ENCODE peak calls at places on chromosomes 16 and 17, in seven cellular contexts. C is transverse colon, F is prostate gland, U is SK-N-SH, B is Panc1, H is GM23338, J is suprapubic skin. G is an unnamed sample.

GRCh38 chr17:29825604-29826003 is 104.4 kb downstream of the SSH2 start:
- DNase-seq in C (peak), F (no peak), U (no peak), B (no peak), H (no peak), J (no peak), G (no peak)

GRCh38 chr16:70701998-70702397 is 16.1 kb upstream of the MTSS2 start:
- DNase-seq in C (no peak), F (no peak), U (no peak), B (no peak), H (no peak), J (no peak), G (no peak)

GRCh38 chr17:5676012-5676411 is 91.7 kb upstream of the NLRP1 start:
- DNase-seq in C (no peak), F (no peak), U (no peak), B (no peak), H (no peak), J (no peak), G (no peak)

GRCh38 chr16:79618712-79619050 is 18.1 kb upstream of the MAF start:
- DNase-seq in C (no peak), F (no peak), U (no peak), B (no peak), H (no peak), J (no peak), G (no peak)

GRCh38 chr17:20158580-20158979 is 149.4 kb downstream of the SPECC1 start:
- DNase-seq in C (no peak), F (no peak), U (no peak), B (no peak), H (no peak), J (no peak), G (no peak)

GRCh38 chr16:87685766-87686165 is 80.0 kb downstream of the KLHDC4 start:
- DNase-seq in C (no peak), F (no peak), U (no peak), B (no peak), H (no peak), J (no peak), G (no peak)

GRCh38 chr17:16814439-16814838 is 124.4 kb downstream of the CCDC144A start:
- DNase-seq in C (no peak), F (no peak), U (no peak), B (no peak), H (no peak), J (no peak), G (no peak)

GRCh38 chr16:11759997-11760396 is 17.3 kb upstream of the TXNDC11 start:
- DNase-seq in C (no peak), F (no peak), U (no peak), B (no peak), H (no peak), J (no peak), G (no peak)

GRCh38 chr16:48498761-48499600 is 111.0 kb downstream of the N4BP1 start:
- DNase-seq in C (peak), F (peak), U (no peak), B (no peak), H (peak), J (no peak), G (peak)

GRCh38 chr16:89257757-89258465 is 40.4 kb downstream of the ZNF778 start:
- DNase-seq in C (no peak), F (no peak), U (peak), B (no peak), H (no peak), J (no peak), G (no peak)

GRCh38 chr17:59800530-59800942 is 92.2 kb downstream of the TUBD1 start:
- DNase-seq in C (no peak), F (no peak), U (no peak), B (no peak), H (no peak), J (no peak), G (no peak)

GRCh38 chr16:22356930-22357634 is 17.3 kb downstream of the CDR2 start:
- DNase-seq in C (no peak), F (no peak), U (no peak), B (no peak), H (no peak), J (no peak), G (no peak)

GRCh38 chr16:3170440-3171180 is 17.4 kb upstream of the OR1F1 start:
- DNase-seq in C (no peak), F (no peak), U (no peak), B (no peak), H (peak), J (no peak), G (no peak)

GRCh38 chr17:32112416-32112815 is 29.9 kb upstream of the RHOT1 start:
- DNase-seq in C (no peak), F (no peak), U (no peak), B (no peak), H (no peak), J (no peak), G (no peak)

GRCh38 chr16:50879873-50880695 is 138.2 kb downstream of the CYLD start:
- DNase-seq in C (no peak), F (no peak), U (no peak), B (no peak), H (peak), J (no peak), G (no peak)

GRCh38 chr17:9350083-9350482 is 225.5 kb downstream of the STX8 start:
- DNase-seq in C (no peak), F (no peak), U (no peak), B (peak), H (no peak), J (no peak), G (no peak)

GRCh38 chr16:49382916-49383315 is 9.3 kb downstream of the C16orf78 start:
- DNase-seq in C (peak), F (no peak), U (no peak), B (no peak), H (peak), J (no peak), G (no peak)

GRCh38 chr16:49986351-49987124 is 38.5 kb upstream of the CNEP1R1 start:
- DNase-seq in C (no peak), F (no peak), U (peak), B (no peak), H (peak), J (no peak), G (peak)

GRCh38 chr16:3007059-3007956 is 5.4 kb upstream of the CLDN9 start:
- DNase-seq in C (peak), F (no peak), U (no peak), B (no peak), H (peak), J (no peak), G (no peak)

GRCh38 chr17:5822281-5823060 is 238.2 kb upstream of the NLRP1 start:
- DNase-seq in C (no peak), F (no peak), U (no peak), B (no peak), H (no peak), J (no peak), G (no peak)

GRCh38 chr17:4162775-4163498 is 19.9 kb downstream of the CYB5D2 start:
- DNase-seq in C (no peak), F (no peak), U (no peak), B (no peak), H (no peak), J (no peak), G (no peak)

GRCh38 chr17:31830971-31831755 is 27.9 kb downstream of the COPRS start:
- DNase-seq in C (no peak), F (no peak), U (no peak), B (no peak), H (no peak), J (no peak), G (no peak)

GRCh38 chr16:13056607-13057006 is 155.2 kb downstream of the SHISA9 start:
- DNase-seq in C (no peak), F (no peak), U (no peak), B (no peak), H (no peak), J (no peak), G (no peak)

GRCh38 chr17:17468217-17469010 is 8.4 kb upstream of the MED9 start:
- DNase-seq in C (no peak), F (no peak), U (no peak), B (no peak), H (no peak), J (no peak), G (no peak)

GRCh38 chr17:76473541-76473985 is 6.2 kb downstream of the AANAT start:
- DNase-seq in C (no peak), F (no peak), U (peak), B (no peak), H (peak), J (no peak), G (no peak)

GRCh38 chr17:77126519-77126918 is 14.2 kb upstream of the SEC14L1 start:
- DNase-seq in C (peak), F (no peak), U (no peak), B (no peak), H (no peak), J (peak), G (peak)

GRCh38 chr16:17258077-17258599 is 212.6 kb downstream of the XYLT1 start:
- DNase-seq in C (no peak), F (no peak), U (no peak), B (no peak), H (no peak), J (no peak), G (no peak)

GRCh38 chr16:48126801-48127644 is 28.8 kb downstream of the ABCC12 start:
- DNase-seq in C (no peak), F (peak), U (no peak), B (peak), H (no peak), J (no peak), G (peak)

GRCh38 chr16:71542377-71542776 is 16.2 kb downstream of the CHST4 start:
- DNase-seq in C (peak), F (no peak), U (peak), B (peak), H (peak), J (no peak), G (peak)

GRCh38 chr16:23642246-23642774 is 1.0 kb downstream of the DCTN5 start:
- DNase-seq in C (no peak), F (no peak), U (no peak), B (no peak), H (no peak), J (no peak), G (peak)

GRCh38 chr16:23640669-23640958 is 496 bp downstream of the PALB2 start:
- DNase-seq in C (no peak), F (no peak), U (peak), B (no peak), H (peak), J (no peak), G (no peak)

GRCh38 chr16:23635958-23636357 is 5.2 kb downstream of the PALB2 start:
- DNase-seq in C (no peak), F (no peak), U (no peak), B (no peak), H (no peak), J (no peak), G (no peak)

GRCh38 chr16:23640959-23641765 is at the start of the genes DCTN5 and PALB2:
- DNase-seq in C (peak), F (peak), U (peak), B (peak), H (peak), J (peak), G (peak)
- TF ChIP-seq POLR2AphosphoS5 in C (peak), F (peak), U (peak), B (peak), H (peak), J (peak), G (peak)

GRCh38 chr17:12398636-12399035 is 267.1 kb upstream of the MYOCD start:
- DNase-seq in C (no peak), F (no peak), U (no peak), B (no peak), H (no peak), J (no peak), G (no peak)
- TF ChIP-seq POLR2AphosphoS5 in C (peak), F (no peak), U (no peak), B (no peak), H (no peak), J (no peak), G (no peak)

GRCh38 chr17:78904371-78904770 is 1.4 kb upstream of the CEP295NL start:
- DNase-seq in C (no peak), F (no peak), U (no peak), B (no peak), H (no peak), J (no peak), G (no peak)
- TF ChIP-seq POLR2AphosphoS5 in C (no peak), F (no peak), U (no peak), B (no peak), H (no peak), J (no peak), G (no peak)

DNA sequence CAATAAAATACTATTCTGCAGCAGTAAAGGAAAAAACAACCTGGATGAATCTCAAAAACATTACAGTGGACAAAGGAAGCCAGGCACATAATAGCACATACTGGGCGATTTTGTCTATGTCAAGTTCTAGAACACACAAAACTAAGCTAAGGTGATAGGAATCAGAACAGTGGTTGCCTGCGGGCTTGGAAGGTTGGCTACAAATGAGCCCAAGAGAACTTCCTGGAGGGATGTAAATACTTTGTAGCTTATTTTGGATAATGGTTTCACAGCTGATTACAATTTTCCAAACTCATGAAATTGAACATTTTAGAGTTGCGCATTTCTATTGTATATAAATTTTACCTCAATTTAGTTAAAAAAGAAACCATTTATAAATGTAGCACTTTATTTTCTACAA is 67.6 kb upstream of the CES5A start:
- DNase-seq in C (no peak), F (no peak), U (no peak), B (no peak), H (no peak), J (no peak), G (no peak)
- TF ChIP-seq POLR2AphosphoS5 in C (no peak), F (no peak), U (no peak), B (no peak), H (no peak), J (no peak), G (no peak)

GRCh38 chr17:82245144-82246039 is 16.6 kb downstream of the SLC16A3 start:
- DNase-seq in C (no peak), F (no peak), U (no peak), B (no peak), H (no peak), J (no peak), G (no peak)
- TF ChIP-seq POLR2AphosphoS5 in C (no peak), F (peak), U (no peak), B (peak), H (no peak), J (no peak), G (no peak)

DNA sequence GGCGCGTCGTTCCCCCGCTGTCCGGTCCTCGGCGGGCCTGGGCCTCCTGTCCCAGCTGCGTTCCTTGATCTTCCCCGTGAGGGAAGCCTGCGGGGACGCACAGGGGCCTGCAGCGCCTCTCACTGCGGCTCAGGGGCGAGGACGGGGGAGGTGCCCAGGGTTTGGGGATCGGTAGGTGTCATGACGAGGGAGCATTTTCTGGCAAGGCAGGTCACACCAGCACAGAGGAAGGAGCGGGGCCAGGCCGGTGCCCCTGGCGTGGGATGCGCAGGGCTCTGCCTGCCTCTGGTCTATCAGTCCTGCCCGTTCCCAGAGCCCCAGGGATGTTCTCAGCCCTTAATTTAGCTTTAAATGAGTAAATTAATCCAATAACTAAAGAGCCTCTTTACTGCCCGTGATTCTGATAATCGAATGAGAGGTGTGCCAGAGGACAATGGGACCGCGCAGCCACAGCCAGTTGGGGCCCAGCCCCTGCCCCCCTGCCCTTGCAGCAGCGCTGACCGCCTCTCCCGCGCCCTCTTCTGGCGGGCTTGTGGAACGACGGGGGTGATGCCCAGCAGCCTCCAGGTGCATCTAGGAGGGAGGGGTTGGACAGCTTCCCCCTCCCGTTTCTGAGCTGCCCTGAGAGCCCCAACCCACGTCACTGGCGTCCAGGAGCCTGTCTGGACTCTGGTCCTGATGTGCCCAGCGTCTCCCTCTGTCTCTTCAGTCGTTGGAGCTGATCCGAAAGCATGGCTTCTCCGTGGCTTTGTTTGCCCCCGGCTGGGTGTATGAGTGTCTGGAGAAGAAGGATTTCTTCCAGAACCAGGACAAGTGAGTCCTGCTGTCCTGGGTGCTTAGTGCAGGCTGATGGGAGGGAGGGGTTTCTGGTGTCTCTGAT is 7.9 kb downstream of the ENGASE start:
- DNase-seq in C (peak), F (no peak), U (peak), B (no peak), H (peak), J (no peak), G (peak)
- TF ChIP-seq POLR2AphosphoS5 in C (no peak), F (no peak), U (no peak), B (no peak), H (no peak), J (no peak), G (no peak)

GRCh38 chr17:39578272-39578671 is 29.4 kb downstream of the NEUROD2 start:
- DNase-seq in C (no peak), F (no peak), U (no peak), B (no peak), H (no peak), J (no peak), G (no peak)

GRCh38 chr17:39576187-39576586 is 31.5 kb downstream of the NEUROD2 start:
- DNase-seq in C (no peak), F (no peak), U (peak), B (no peak), H (peak), J (no peak), G (no peak)

GRCh38 chr17:39579318-39580081 is 28.2 kb downstream of the NEUROD2 start:
- DNase-seq in C (no peak), F (no peak), U (no peak), B (no peak), H (peak), J (no peak), G (peak)

GRCh38 chr17:39568710-39569109 is 39.0 kb downstream of the NEUROD2 start:
- DNase-seq in C (no peak), F (peak), U (no peak), B (no peak), H (no peak), J (no peak), G (no peak)

DNA sequence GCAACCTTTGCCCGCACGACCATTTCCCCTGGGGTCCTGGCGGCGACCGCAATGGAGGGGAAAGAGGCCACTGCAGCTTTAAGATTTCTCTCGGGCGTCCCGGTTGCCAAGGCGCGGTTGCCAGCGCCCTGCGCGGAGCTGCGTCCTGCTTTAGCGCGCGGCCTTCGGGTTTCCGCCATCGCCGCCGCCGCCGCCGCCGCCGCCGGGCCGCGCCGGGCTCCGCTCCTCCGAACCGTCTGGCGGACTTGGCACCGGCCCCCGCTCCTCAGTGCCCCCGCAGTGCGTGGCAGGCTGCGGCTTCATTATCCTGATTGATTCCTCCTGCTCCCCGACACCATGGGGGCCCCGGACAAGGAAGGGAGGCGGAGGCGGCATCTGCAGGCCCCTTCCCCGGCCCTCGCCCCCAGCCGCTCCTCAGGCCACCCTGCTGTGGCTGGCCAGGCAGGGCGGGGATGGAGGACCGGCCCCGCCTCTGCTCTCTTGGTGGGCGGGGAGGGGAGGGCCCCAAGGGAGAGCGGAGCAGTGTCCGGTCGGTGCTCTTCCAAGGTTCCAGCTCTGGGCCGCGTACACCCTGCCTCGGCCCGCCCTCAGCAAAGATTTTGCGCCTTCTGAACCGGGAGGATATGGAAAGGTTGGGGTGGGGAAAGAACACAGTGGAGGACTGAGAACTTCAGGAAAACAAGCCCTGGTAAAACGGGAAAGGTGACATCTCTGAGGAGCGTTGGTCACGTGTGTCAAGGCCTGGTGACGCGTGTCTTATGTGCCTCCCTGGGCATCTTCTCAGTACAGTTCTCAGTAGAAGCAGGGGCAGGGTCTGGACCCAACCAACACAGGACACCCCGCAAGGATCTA is 34.0 kb downstream of the NEUROD2 start:
- DNase-seq in C (peak), F (peak), U (peak), B (no peak), H (peak), J (peak), G (peak)
- TF ChIP-seq POLR2AphosphoS5 in C (peak), F (peak), U (peak), B (no peak), H (peak), J (no peak), G (peak)

DNA sequence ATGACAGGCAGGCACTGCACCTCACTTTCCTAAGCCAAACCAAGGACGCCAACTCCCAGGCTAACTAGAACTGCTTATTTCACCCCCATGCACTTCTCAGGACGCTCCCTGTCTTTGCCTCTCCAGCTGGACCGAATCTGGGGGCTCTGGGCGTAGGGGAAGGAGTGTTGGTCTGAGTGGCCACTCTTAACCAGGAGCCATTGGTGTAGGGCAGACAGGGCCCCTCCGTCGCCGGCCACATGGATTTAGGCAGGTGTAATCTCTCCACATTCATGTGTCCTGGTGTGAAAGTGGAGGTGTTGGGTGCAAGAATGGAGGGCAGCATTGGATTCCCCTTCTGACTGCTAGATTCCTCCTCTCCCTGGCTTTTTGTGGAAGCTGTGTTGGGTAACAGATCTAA is 9.8 kb downstream of the ATP2C2 start:
- DNase-seq in C (no peak), F (no peak), U (no peak), B (no peak), H (no peak), J (no peak), G (no peak)
- TF ChIP-seq POLR2AphosphoS5 in C (no peak), F (no peak), U (no peak), B (no peak), H (no peak), J (no peak), G (no peak)

GRCh38 chr16:28837672-28838557 is 8.2 kb downstream of the TUFM start:
- DNase-seq in C (no peak), F (no peak), U (no peak), B (no peak), H (no peak), J (no peak), G (no peak)
- TF ChIP-seq POLR2AphosphoS5 in C (no peak), F (no peak), U (no peak), B (peak), H (no peak), J (no peak), G (no peak)

GRCh38 chr17:73318427-73318813 is 6.6 kb upstream of the CDC42EP4 start:
- DNase-seq in C (no peak), F (no peak), U (no peak), B (no peak), H (no peak), J (no peak), G (no peak)
- TF ChIP-seq POLR2AphosphoS5 in C (no peak), F (no peak), U (no peak), B (no peak), H (no peak), J (no peak), G (no peak)